ENCODE peak calls at places on chromosome 4, in seven cellular contexts. One of them, this sample, is unnamed.

GRCh38 chr4:99507762-99508161 is 3.1 kb upstream of the C4orf17 start:
- DNase-seq in GM12891: no peak
- DNase-seq in NCI-H460: no peak
- DNase-seq in mesendoderm: peak
- DNase-seq in HEK293T: no peak
- DNase-seq in GM04503: no peak
- DNase-seq in activated T-helper 9 cell treated with anti-CD3 and anti-CD28 coated beads, Interleukin-2, amount 50 U/mL, for 16 hours: no peak
- DNase-seq in this sample: no peak

GRCh38 chr4:6768539-6768905 is 14.0 kb upstream of the KIAA0232 start:
- DNase-seq in GM12891: no peak
- DNase-seq in NCI-H460: no peak
- DNase-seq in mesendoderm: peak
- DNase-seq in HEK293T: no peak
- DNase-seq in GM04503: no peak
- DNase-seq in activated T-helper 9 cell treated with anti-CD3 and anti-CD28 coated beads, Interleukin-2, amount 50 U/mL, for 16 hours: no peak
- DNase-seq in this sample: no peak

GRCh38 chr4:154626793-154627484 is 14.5 kb upstream of the FGG start:
- DNase-seq in GM12891: peak
- DNase-seq in NCI-H460: peak
- DNase-seq in mesendoderm: peak
- DNase-seq in HEK293T: peak
- DNase-seq in GM04503: no peak
- DNase-seq in activated T-helper 9 cell treated with anti-CD3 and anti-CD28 coated beads, Interleukin-2, amount 50 U/mL, for 16 hours: peak
- DNase-seq in this sample: no peak

GRCh38 chr4:184423003-184423686 is 51.2 kb downstream of the IRF2 start:
- DNase-seq in GM12891: no peak
- DNase-seq in NCI-H460: no peak
- DNase-seq in mesendoderm: no peak
- DNase-seq in HEK293T: no peak
- DNase-seq in GM04503: no peak
- DNase-seq in activated T-helper 9 cell treated with anti-CD3 and anti-CD28 coated beads, Interleukin-2, amount 50 U/mL, for 16 hours: no peak
- DNase-seq in this sample: no peak

GRCh38 chr4:113094327-113094726 is 44.9 kb downstream of the ANK2 start:
- DNase-seq in GM12891: no peak
- DNase-seq in NCI-H460: no peak
- DNase-seq in mesendoderm: no peak
- DNase-seq in HEK293T: no peak
- DNase-seq in GM04503: no peak
- DNase-seq in activated T-helper 9 cell treated with anti-CD3 and anti-CD28 coated beads, Interleukin-2, amount 50 U/mL, for 16 hours: no peak
- DNase-seq in this sample: no peak

GRCh38 chr4:153792007-153792892 is 3.4 kb upstream of the SFRP2 start:
- DNase-seq in GM12891: no peak
- DNase-seq in NCI-H460: peak
- DNase-seq in mesendoderm: peak
- DNase-seq in HEK293T: no peak
- DNase-seq in GM04503: no peak
- DNase-seq in activated T-helper 9 cell treated with anti-CD3 and anti-CD28 coated beads, Interleukin-2, amount 50 U/mL, for 16 hours: no peak
- DNase-seq in this sample: no peak

GRCh38 chr4:56828784-56829535 is 7.5 kb upstream of the SPINK2 start:
- DNase-seq in GM12891: no peak
- DNase-seq in NCI-H460: no peak
- DNase-seq in mesendoderm: no peak
- DNase-seq in HEK293T: no peak
- DNase-seq in GM04503: no peak
- DNase-seq in activated T-helper 9 cell treated with anti-CD3 and anti-CD28 coated beads, Interleukin-2, amount 50 U/mL, for 16 hours: no peak
- DNase-seq in this sample: no peak

GRCh38 chr4:15117270-15117946 is 115.1 kb downstream of the CPEB2 start:
- DNase-seq in GM12891: no peak
- DNase-seq in NCI-H460: no peak
- DNase-seq in mesendoderm: no peak
- DNase-seq in HEK293T: no peak
- DNase-seq in GM04503: no peak
- DNase-seq in activated T-helper 9 cell treated with anti-CD3 and anti-CD28 coated beads, Interleukin-2, amount 50 U/mL, for 16 hours: no peak
- DNase-seq in this sample: no peak

GRCh38 chr4:184591070-184591677 is 58.1 kb downstream of the CASP3 start:
- DNase-seq in GM12891: no peak
- DNase-seq in NCI-H460: no peak
- DNase-seq in mesendoderm: no peak
- DNase-seq in HEK293T: no peak
- DNase-seq in GM04503: no peak
- DNase-seq in activated T-helper 9 cell treated with anti-CD3 and anti-CD28 coated beads, Interleukin-2, amount 50 U/mL, for 16 hours: no peak
- DNase-seq in this sample: no peak

GRCh38 chr4:8754634-8755589 is 116.7 kb downstream of the HMX1 start:
- DNase-seq in GM12891: no peak
- DNase-seq in NCI-H460: no peak
- DNase-seq in mesendoderm: no peak
- DNase-seq in HEK293T: no peak
- DNase-seq in GM04503: no peak
- DNase-seq in activated T-helper 9 cell treated with anti-CD3 and anti-CD28 coated beads, Interleukin-2, amount 50 U/mL, for 16 hours: no peak
- DNase-seq in this sample: no peak

GRCh38 chr4:110249687-110250387 is 51.4 kb upstream of the ELOVL6 start:
- DNase-seq in GM12891: no peak
- DNase-seq in NCI-H460: no peak
- DNase-seq in mesendoderm: no peak
- DNase-seq in HEK293T: no peak
- DNase-seq in GM04503: no peak
- DNase-seq in activated T-helper 9 cell treated with anti-CD3 and anti-CD28 coated beads, Interleukin-2, amount 50 U/mL, for 16 hours: no peak
- DNase-seq in this sample: no peak

GRCh38 chr4:7183161-7183560 is 9.2 kb upstream of the SORCS2 start:
- DNase-seq in GM12891: no peak
- DNase-seq in NCI-H460: no peak
- DNase-seq in mesendoderm: no peak
- DNase-seq in HEK293T: no peak
- DNase-seq in GM04503: no peak
- DNase-seq in activated T-helper 9 cell treated with anti-CD3 and anti-CD28 coated beads, Interleukin-2, amount 50 U/mL, for 16 hours: no peak
- DNase-seq in this sample: no peak

GRCh38 chr4:169593050-169593449 is 19.3 kb downstream of the NEK1 start:
- DNase-seq in GM12891: no peak
- DNase-seq in NCI-H460: no peak
- DNase-seq in mesendoderm: no peak
- DNase-seq in HEK293T: no peak
- DNase-seq in GM04503: no peak
- DNase-seq in activated T-helper 9 cell treated with anti-CD3 and anti-CD28 coated beads, Interleukin-2, amount 50 U/mL, for 16 hours: no peak
- DNase-seq in this sample: no peak

GRCh38 chr4:14294611-14295010 is 667.1 kb upstream of the BOD1L1 start:
- DNase-seq in GM12891: no peak
- DNase-seq in NCI-H460: no peak
- DNase-seq in mesendoderm: no peak
- DNase-seq in HEK293T: no peak
- DNase-seq in GM04503: peak
- DNase-seq in activated T-helper 9 cell treated with anti-CD3 and anti-CD28 coated beads, Interleukin-2, amount 50 U/mL, for 16 hours: no peak
- DNase-seq in this sample: no peak

GRCh38 chr4:78784255-78784654 is 8.1 kb downstream of the BMP2K start:
- DNase-seq in GM12891: no peak
- DNase-seq in NCI-H460: no peak
- DNase-seq in mesendoderm: no peak
- DNase-seq in HEK293T: no peak
- DNase-seq in GM04503: peak
- DNase-seq in activated T-helper 9 cell treated with anti-CD3 and anti-CD28 coated beads, Interleukin-2, amount 50 U/mL, for 16 hours: no peak
- DNase-seq in this sample: peak

GRCh38 chr4:2267841-2268240 is 5.9 kb upstream of the MXD4 start:
- DNase-seq in GM12891: no peak
- DNase-seq in NCI-H460: no peak
- DNase-seq in mesendoderm: no peak
- DNase-seq in HEK293T: no peak
- DNase-seq in GM04503: no peak
- DNase-seq in activated T-helper 9 cell treated with anti-CD3 and anti-CD28 coated beads, Interleukin-2, amount 50 U/mL, for 16 hours: no peak
- DNase-seq in this sample: no peak

GRCh38 chr4:89723096-89723495 is 113.9 kb downstream of the SNCA start:
- DNase-seq in GM12891: no peak
- DNase-seq in NCI-H460: no peak
- DNase-seq in mesendoderm: no peak
- DNase-seq in HEK293T: no peak
- DNase-seq in GM04503: no peak
- DNase-seq in activated T-helper 9 cell treated with anti-CD3 and anti-CD28 coated beads, Interleukin-2, amount 50 U/mL, for 16 hours: no peak
- DNase-seq in this sample: no peak

GRCh38 chr4:149891381-149891780 is 75.7 kb upstream of the IQCM start:
- DNase-seq in GM12891: no peak
- DNase-seq in NCI-H460: no peak
- DNase-seq in mesendoderm: peak
- DNase-seq in HEK293T: no peak
- DNase-seq in GM04503: no peak
- DNase-seq in activated T-helper 9 cell treated with anti-CD3 and anti-CD28 coated beads, Interleukin-2, amount 50 U/mL, for 16 hours: no peak
- DNase-seq in this sample: no peak

GRCh38 chr4:148704291-148704690 is 262.1 kb upstream of the NR3C2 start:
- DNase-seq in GM12891: no peak
- DNase-seq in NCI-H460: no peak
- DNase-seq in mesendoderm: peak
- DNase-seq in HEK293T: no peak
- DNase-seq in GM04503: no peak
- DNase-seq in activated T-helper 9 cell treated with anti-CD3 and anti-CD28 coated beads, Interleukin-2, amount 50 U/mL, for 16 hours: no peak
- DNase-seq in this sample: no peak

GRCh38 chr4:4271912-4272311 is 18.0 kb downstream of the LYAR start:
- DNase-seq in GM12891: no peak
- DNase-seq in NCI-H460: no peak
- DNase-seq in mesendoderm: peak
- DNase-seq in HEK293T: no peak
- DNase-seq in GM04503: no peak
- DNase-seq in activated T-helper 9 cell treated with anti-CD3 and anti-CD28 coated beads, Interleukin-2, amount 50 U/mL, for 16 hours: no peak
- DNase-seq in this sample: no peak

GRCh38 chr4:173288296-173288695 is 45.9 kb downstream of the HMGB2 start:
- DNase-seq in GM12891: no peak
- DNase-seq in NCI-H460: peak
- DNase-seq in mesendoderm: peak
- DNase-seq in HEK293T: no peak
- DNase-seq in GM04503: no peak
- DNase-seq in activated T-helper 9 cell treated with anti-CD3 and anti-CD28 coated beads, Interleukin-2, amount 50 U/mL, for 16 hours: peak
- DNase-seq in this sample: peak

GRCh38 chr4:128517096-128517738 is 229.6 kb upstream of the PGRMC2 start:
- DNase-seq in GM12891: no peak
- DNase-seq in NCI-H460: peak
- DNase-seq in mesendoderm: no peak
- DNase-seq in HEK293T: no peak
- DNase-seq in GM04503: no peak
- DNase-seq in activated T-helper 9 cell treated with anti-CD3 and anti-CD28 coated beads, Interleukin-2, amount 50 U/mL, for 16 hours: no peak
- DNase-seq in this sample: no peak

GRCh38 chr4:7295201-7295916 is 103.0 kb downstream of the SORCS2 start:
- DNase-seq in GM12891: no peak
- DNase-seq in NCI-H460: no peak
- DNase-seq in mesendoderm: no peak
- DNase-seq in HEK293T: no peak
- DNase-seq in GM04503: no peak
- DNase-seq in activated T-helper 9 cell treated with anti-CD3 and anti-CD28 coated beads, Interleukin-2, amount 50 U/mL, for 16 hours: no peak
- DNase-seq in this sample: no peak

GRCh38 chr4:121696641-121697461 is at the start of gene ANXA5:
- DNase-seq in GM12891: peak
- DNase-seq in NCI-H460: peak
- DNase-seq in mesendoderm: peak
- DNase-seq in HEK293T: peak
- DNase-seq in GM04503: peak
- DNase-seq in activated T-helper 9 cell treated with anti-CD3 and anti-CD28 coated beads, Interleukin-2, amount 50 U/mL, for 16 hours: peak
- DNase-seq in this sample: peak

GRCh38 chr4:5165419-5166369 is 114.4 kb downstream of the STK32B start:
- DNase-seq in GM12891: no peak
- DNase-seq in NCI-H460: no peak
- DNase-seq in mesendoderm: peak
- DNase-seq in HEK293T: peak
- DNase-seq in GM04503: peak
- DNase-seq in activated T-helper 9 cell treated with anti-CD3 and anti-CD28 coated beads, Interleukin-2, amount 50 U/mL, for 16 hours: no peak
- DNase-seq in this sample: peak

GRCh38 chr4:141643557-141643956 is 7.2 kb downstream of the IL15 start:
- DNase-seq in GM12891: no peak
- DNase-seq in NCI-H460: no peak
- DNase-seq in mesendoderm: no peak
- DNase-seq in HEK293T: no peak
- DNase-seq in GM04503: peak
- DNase-seq in activated T-helper 9 cell treated with anti-CD3 and anti-CD28 coated beads, Interleukin-2, amount 50 U/mL, for 16 hours: no peak
- DNase-seq in this sample: peak

GRCh38 chr4:150746156-150746555 is 164.2 kb downstream of the MAB21L2 start:
- DNase-seq in GM12891: no peak
- DNase-seq in NCI-H460: no peak
- DNase-seq in mesendoderm: no peak
- DNase-seq in HEK293T: no peak
- DNase-seq in GM04503: no peak
- DNase-seq in activated T-helper 9 cell treated with anti-CD3 and anti-CD28 coated beads, Interleukin-2, amount 50 U/mL, for 16 hours: no peak
- DNase-seq in this sample: no peak

GRCh38 chr4:115851918-115852766 is 738.7 kb upstream of the NDST4 start:
- DNase-seq in GM12891: peak
- DNase-seq in NCI-H460: peak
- DNase-seq in mesendoderm: peak
- DNase-seq in HEK293T: peak
- DNase-seq in GM04503: no peak
- DNase-seq in activated T-helper 9 cell treated with anti-CD3 and anti-CD28 coated beads, Interleukin-2, amount 50 U/mL, for 16 hours: no peak
- DNase-seq in this sample: no peak

GRCh38 chr4:54228064-54228527 is 997 bp upstream of the PDGFRA start:
- DNase-seq in GM12891: peak
- DNase-seq in NCI-H460: no peak
- DNase-seq in mesendoderm: peak
- DNase-seq in HEK293T: peak
- DNase-seq in GM04503: no peak
- DNase-seq in activated T-helper 9 cell treated with anti-CD3 and anti-CD28 coated beads, Interleukin-2, amount 50 U/mL, for 16 hours: no peak
- DNase-seq in this sample: no peak

GRCh38 chr4:108107729-108108382 is 60.9 kb downstream of the LEF1 start:
- DNase-seq in GM12891: no peak
- DNase-seq in NCI-H460: no peak
- DNase-seq in mesendoderm: no peak
- DNase-seq in HEK293T: no peak
- DNase-seq in GM04503: no peak
- DNase-seq in activated T-helper 9 cell treated with anti-CD3 and anti-CD28 coated beads, Interleukin-2, amount 50 U/mL, for 16 hours: no peak
- DNase-seq in this sample: no peak

GRCh38 chr4:68267433-68267944 is 22.0 kb upstream of the TMPRSS11B start:
- DNase-seq in GM12891: no peak
- DNase-seq in NCI-H460: no peak
- DNase-seq in mesendoderm: no peak
- DNase-seq in HEK293T: no peak
- DNase-seq in GM04503: no peak
- DNase-seq in activated T-helper 9 cell treated with anti-CD3 and anti-CD28 coated beads, Interleukin-2, amount 50 U/mL, for 16 hours: no peak
- DNase-seq in this sample: no peak

GRCh38 chr4:124936427-124936826 is 223.9 kb upstream of the ANKRD50 start:
- DNase-seq in GM12891: no peak
- DNase-seq in NCI-H460: peak
- DNase-seq in mesendoderm: peak
- DNase-seq in HEK293T: peak
- DNase-seq in GM04503: peak
- DNase-seq in activated T-helper 9 cell treated with anti-CD3 and anti-CD28 coated beads, Interleukin-2, amount 50 U/mL, for 16 hours: no peak
- DNase-seq in this sample: peak

GRCh38 chr4:60657802-60658201 is 542.3 kb upstream of the ADGRL3 start:
- DNase-seq in GM12891: no peak
- DNase-seq in NCI-H460: no peak
- DNase-seq in mesendoderm: no peak
- DNase-seq in HEK293T: no peak
- DNase-seq in GM04503: no peak
- DNase-seq in activated T-helper 9 cell treated with anti-CD3 and anti-CD28 coated beads, Interleukin-2, amount 50 U/mL, for 16 hours: no peak
- DNase-seq in this sample: no peak

GRCh38 chr4:152540293-152540674 is 4.4 kb upstream of the FBXW7 start:
- DNase-seq in GM12891: no peak
- DNase-seq in NCI-H460: no peak
- DNase-seq in mesendoderm: peak
- DNase-seq in HEK293T: no peak
- DNase-seq in GM04503: no peak
- DNase-seq in activated T-helper 9 cell treated with anti-CD3 and anti-CD28 coated beads, Interleukin-2, amount 50 U/mL, for 16 hours: no peak
- DNase-seq in this sample: no peak

GRCh38 chr4:14329228-14329627 is 673.1 kb upstream of the CPEB2 start:
- DNase-seq in GM12891: no peak
- DNase-seq in NCI-H460: no peak
- DNase-seq in mesendoderm: no peak
- DNase-seq in HEK293T: no peak
- DNase-seq in GM04503: no peak
- DNase-seq in activated T-helper 9 cell treated with anti-CD3 and anti-CD28 coated beads, Interleukin-2, amount 50 U/mL, for 16 hours: no peak
- DNase-seq in this sample: no peak

GRCh38 chr4:40984051-40984450 is 230.3 kb downstream of the APBB2 start:
- DNase-seq in GM12891: no peak
- DNase-seq in NCI-H460: no peak
- DNase-seq in mesendoderm: no peak
- DNase-seq in HEK293T: no peak
- DNase-seq in GM04503: no peak
- DNase-seq in activated T-helper 9 cell treated with anti-CD3 and anti-CD28 coated beads, Interleukin-2, amount 50 U/mL, for 16 hours: no peak
- DNase-seq in this sample: no peak

This sample was measured in GM04504.